ENCODE peak calls at places on chromosomes 4 and X, in nine cellular contexts. B, U, Q, Y, A, H, Z, E and R are unnamed samples.

GRCh38 chrX:122552291-122552800 is 631.7 kb upstream of the GRIA3 start:
- DNase-seq in B (no peak), U (no peak), Q (no peak), Y (no peak), A (no peak), H (no peak), Z (no peak), E (peak), R (no peak)

GRCh38 chr4:2741626-2742025 is 14.5 kb downstream of the TNIP2 start:
- DNase-seq in B (no peak), U (peak), Q (no peak), Y (no peak), A (no peak), H (no peak), Z (no peak), E (no peak), R (no peak)

GRCh38 chrX:153544747-153545146 is 27.3 kb downstream of the ATP2B3 start:
- DNase-seq in B (no peak), U (no peak), Q (no peak), Y (no peak), A (no peak), H (no peak), Z (no peak), E (no peak), R (no peak)

GRCh38 chrX:36019164-36019563 is 99.6 kb downstream of the CFAP47 start:
- DNase-seq in B (no peak), U (no peak), Q (no peak), Y (no peak), A (no peak), H (no peak), Z (no peak), E (no peak), R (no peak)

GRCh38 chrX:107849747-107850478 is 24.2 kb downstream of the MID2 start:
- DNase-seq in B (no peak), U (no peak), Q (no peak), Y (peak), A (peak), H (no peak), Z (no peak), E (no peak), R (no peak)

GRCh38 chrX:40719218-40719617 is 16.1 kb downstream of the MED14 start:
- DNase-seq in B (no peak), U (peak), Q (no peak), Y (no peak), A (no peak), H (no peak), Z (no peak), E (no peak), R (no peak)

GRCh38 chrX:331145-331771 is 12.7 kb upstream of the GTPBP6 start:
- DNase-seq in B (no peak), U (peak), Q (no peak), Y (peak), A (no peak), H (no peak), Z (peak), E (no peak), R (no peak)

GRCh38 chr4:169342906-169343560 is 72.3 kb upstream of the SH3RF1 start:
- DNase-seq in B (no peak), U (peak), Q (no peak), Y (no peak), A (no peak), H (no peak), Z (no peak), E (no peak), R (no peak)

GRCh38 chrX:111095974-111096870 is at the start of gene PAK3:
- DNase-seq in B (peak), U (peak), Q (peak), Y (peak), A (peak), H (peak), Z (peak), E (no peak), R (peak)

GRCh38 chrX:45347877-45348675 is 147.4 kb upstream of the DIPK2B start:
- DNase-seq in B (no peak), U (peak), Q (no peak), Y (no peak), A (no peak), H (no peak), Z (no peak), E (no peak), R (no peak)

GRCh38 chr4:106370214-106370613 is 1.6 kb upstream of the GIMD1 start:
- DNase-seq in B (no peak), U (no peak), Q (no peak), Y (no peak), A (peak), H (no peak), Z (no peak), E (no peak), R (no peak)

GRCh38 chrX:11632732-11633131 is 33.0 kb downstream of the ARHGAP6 start:
- DNase-seq in B (no peak), U (no peak), Q (no peak), Y (no peak), A (no peak), H (no peak), Z (no peak), E (no peak), R (no peak)

GRCh38 chrX:13153796-13154195 is 109.4 kb upstream of the FAM9C start:
- DNase-seq in B (no peak), U (no peak), Q (no peak), Y (no peak), A (no peak), H (no peak), Z (peak), E (no peak), R (no peak)

GRCh38 chr4:71229477-71230257 is 109.2 kb upstream of the SLC4A4 start:
- DNase-seq in B (no peak), U (peak), Q (no peak), Y (peak), A (peak), H (peak), Z (peak), E (no peak), R (peak)

GRCh38 chr4:24164797-24165196 is 274.9 kb upstream of the PPARGC1A start:
- DNase-seq in B (no peak), U (no peak), Q (no peak), Y (no peak), A (no peak), H (no peak), Z (no peak), E (no peak), R (no peak)

GRCh38 chr4:158315706-158316105 is 105.4 kb downstream of the TMEM144 start:
- DNase-seq in B (no peak), U (peak), Q (no peak), Y (no peak), A (no peak), H (no peak), Z (no peak), E (peak), R (no peak)